ENCODE peak calls at places on chromosome X, in four cellular contexts. J is suprapubic skin, C is heart left ventricle, W is ovary. Z is an unnamed sample.

GRCh38 chrX:97685753-97686152 is 802.0 kb downstream of the RPA4 start:
- DNase-seq in J (no peak), C (no peak), W (no peak), Z (peak)

GRCh38 chrX:38192007-38192625 is 28.6 kb downstream of the SRPX start:
- DNase-seq in J (no peak), C (no peak), W (no peak), Z (peak)

GRCh38 chrX:151801980-151802379 is 67.4 kb downstream of the CNGA2 start:
- DNase-seq in J (no peak), C (no peak), W (no peak), Z (no peak)

GRCh38 chrX:19121898-19122640 is at the start of gene ADGRG2:
- DNase-seq in J (no peak), C (peak), W (peak), Z (no peak)

GRCh38 chrX:150225756-150226155 is 137.4 kb upstream of the MAMLD1 start:
- DNase-seq in J (no peak), C (no peak), W (no peak), Z (no peak)

GRCh38 chrX:103685396-103685795 is 1.1 kb downstream of the MORF4L2 start:
- DNase-seq in J (no peak), C (no peak), W (no peak), Z (peak)

GRCh38 chrX:50470103-50471031 is at the start of gene DGKK:
- DNase-seq in J (no peak), C (no peak), W (no peak), Z (no peak)

GRCh38 chrX:11146411-11146810 is 35.3 kb downstream of the HCCS start:
- DNase-seq in J (no peak), C (no peak), W (no peak), Z (no peak)

GRCh38 chrX:65537229-65537628 is 2.6 kb upstream of the LAS1L start:
- DNase-seq in J (no peak), C (no peak), W (no peak), Z (no peak)

GRCh38 chrX:44897539-44897938 is 24.6 kb downstream of the KDM6A start:
- DNase-seq in J (no peak), C (no peak), W (no peak), Z (no peak)

GRCh38 chrX:133959972-133960371 is 25.4 kb downstream of the GPC3 start:
- DNase-seq in J (no peak), C (no peak), W (no peak), Z (no peak)

GRCh38 chrX:43953218-43953617 is 20.0 kb downstream of the NDP start:
- DNase-seq in J (no peak), C (no peak), W (no peak), Z (no peak)

GRCh38 chrX:118626346-118626745 is 101.1 kb upstream of the IL13RA1 start:
- DNase-seq in J (no peak), C (no peak), W (no peak), Z (no peak)
- TF ChIP-seq POLR2A in J (no peak), C (no peak), W (no peak), Z (no peak)

GRCh38 chrX:71068052-71068918 is at the start of gene SNX12:
- DNase-seq in J (peak), C (peak), W (peak), Z (peak)
- TF ChIP-seq POLR2A in J (no peak), C (peak), W (peak), Z (peak)

GRCh38 chrX:108199691-108200090 is 108.1 kb downstream of the ATG4A start:
- DNase-seq in J (no peak), C (no peak), W (no peak), Z (peak)
- TF ChIP-seq POLR2A in J (no peak), C (no peak), W (no peak), Z (no peak)

DNA sequence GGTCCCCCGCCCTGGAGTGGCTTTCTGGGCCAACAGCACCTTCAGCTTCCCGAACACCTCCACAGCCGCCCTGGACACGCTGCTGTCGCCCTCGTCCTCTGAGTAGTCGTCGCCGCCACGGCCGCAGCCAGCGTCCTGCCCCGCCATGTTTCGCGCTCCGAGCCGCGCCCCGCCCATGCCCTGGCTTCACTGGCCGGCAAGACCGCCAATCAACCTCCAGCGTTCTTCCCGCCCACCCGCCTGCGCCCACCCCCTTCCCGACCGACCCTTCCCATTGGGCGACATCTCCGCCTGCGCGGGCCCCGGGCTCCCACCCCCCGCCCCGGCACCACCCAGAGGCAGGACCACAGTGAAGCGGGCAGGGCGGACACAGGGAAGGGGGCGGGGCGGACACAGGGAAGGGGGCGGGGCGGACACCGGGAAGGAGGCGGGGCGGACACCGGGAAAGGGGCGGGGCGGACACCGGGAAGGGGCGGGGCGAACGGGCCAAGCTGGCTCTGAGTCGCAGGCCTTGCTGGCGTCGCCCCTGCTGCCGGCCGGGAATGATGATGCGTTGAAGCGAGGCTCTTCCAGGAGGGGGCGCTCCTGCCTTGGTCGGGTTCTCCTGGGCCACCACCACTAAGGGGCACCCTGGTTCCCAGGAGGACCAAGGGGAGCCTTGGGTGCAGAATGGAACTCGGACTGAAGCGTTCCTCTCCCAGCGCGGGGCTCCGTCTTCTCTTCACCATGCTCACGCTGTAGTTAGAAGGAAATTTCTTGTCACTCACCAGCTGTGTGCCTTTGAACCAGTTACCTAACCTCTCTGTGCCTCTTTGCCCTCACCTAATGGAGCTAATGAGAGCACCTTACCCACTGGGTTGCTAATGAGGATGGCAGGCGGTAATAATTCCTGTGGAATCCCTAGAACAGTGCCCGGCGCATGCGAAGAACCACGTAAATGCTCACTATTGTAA is at the start of gene HAUS7:
- DNase-seq in J (peak), C (peak), W (peak), Z (peak)
- TF ChIP-seq POLR2A in J (no peak), C (peak), W (peak), Z (peak)

DNA sequence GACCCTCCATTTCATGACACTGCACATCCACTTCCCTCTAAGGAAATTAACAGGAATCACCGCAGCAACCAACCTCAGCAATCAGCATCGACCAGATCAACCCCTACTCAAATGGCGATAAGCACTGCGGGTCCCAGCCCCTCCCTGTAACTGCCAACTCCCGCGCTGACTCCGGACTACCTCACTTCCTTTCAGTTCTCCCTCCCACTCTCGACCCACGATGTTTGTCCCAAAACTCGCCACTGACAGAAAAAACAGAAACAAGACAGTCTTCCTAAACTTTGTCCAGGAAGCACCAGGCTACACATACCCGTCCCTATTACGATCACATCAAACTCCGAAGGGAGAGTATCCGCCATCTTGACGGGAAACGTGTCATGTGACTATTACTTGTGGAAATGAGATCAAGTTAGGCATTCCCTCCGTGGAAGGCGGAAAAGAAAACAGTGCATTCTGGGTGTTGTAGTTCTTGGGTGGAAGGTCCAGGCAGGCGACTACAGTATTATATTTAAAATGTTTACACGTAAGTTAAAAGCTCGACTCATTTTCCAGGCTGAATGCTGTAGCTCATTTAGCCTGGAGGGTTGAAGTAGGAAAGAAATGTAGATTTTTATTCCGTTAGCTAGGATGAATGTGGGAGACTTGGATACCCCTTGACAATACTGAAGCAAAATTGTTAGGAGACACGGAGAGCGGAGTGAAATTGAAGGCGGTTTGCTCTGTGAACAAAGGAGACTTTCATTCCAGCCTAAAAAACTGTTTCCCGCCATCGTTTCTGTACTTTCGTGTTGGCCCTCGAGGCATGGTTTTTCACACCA is at the start of gene CHM:
- DNase-seq in J (peak), C (peak), W (peak), Z (no peak)
- TF ChIP-seq POLR2A in J (no peak), C (peak), W (peak), Z (peak)

GRCh38 chrX:129700536-129700935 is 38.2 kb upstream of the XPNPEP2 start:
- DNase-seq in J (no peak), C (no peak), W (no peak), Z (no peak)
- TF ChIP-seq POLR2A in J (no peak), C (no peak), W (no peak), Z (no peak)

DNA sequence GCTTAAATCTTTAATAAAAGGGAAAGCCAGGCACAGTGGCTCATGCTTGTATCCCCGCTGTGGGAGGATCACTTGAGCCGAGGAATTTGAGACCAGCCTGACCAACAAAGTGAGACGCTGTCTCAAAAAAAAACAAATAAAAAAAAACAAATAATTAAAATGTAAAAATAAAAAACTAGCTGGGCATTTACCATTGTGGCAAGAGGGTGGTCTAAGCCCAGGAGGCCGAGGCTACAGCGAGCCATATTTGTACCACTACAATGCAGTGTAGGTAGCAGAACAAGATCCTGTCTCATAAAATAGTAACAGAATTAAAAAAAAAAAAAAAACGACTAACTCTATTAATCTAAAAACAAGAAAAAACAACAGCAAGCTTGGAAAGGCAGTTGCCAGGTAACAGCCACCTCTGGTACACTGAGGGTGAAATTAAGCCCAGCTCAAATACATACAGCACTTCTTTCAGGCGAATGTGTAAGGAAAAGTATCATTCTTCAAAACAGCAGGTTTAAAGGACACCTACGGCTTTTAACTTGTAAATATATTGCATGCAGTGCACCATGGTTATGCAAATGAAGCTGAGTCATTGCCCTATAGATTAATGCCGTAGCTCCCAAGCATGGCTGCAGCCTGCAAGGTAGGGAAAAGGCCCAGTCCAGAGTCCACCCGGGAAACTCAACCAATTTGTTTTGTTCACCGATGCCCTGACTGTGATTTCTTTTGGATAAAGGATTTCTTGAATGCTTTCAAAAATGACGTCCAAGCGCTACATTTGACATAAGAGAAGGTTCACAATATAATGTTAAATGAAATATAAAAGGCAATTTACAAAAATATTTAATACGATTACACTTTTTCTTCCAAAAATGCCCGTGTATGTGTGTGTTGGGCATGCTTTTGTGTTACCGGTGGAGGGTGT is 14.5 kb upstream of the TXLNG start:
- DNase-seq in J (no peak), C (no peak), W (no peak), Z (peak)
- TF ChIP-seq POLR2A in J (no peak), C (no peak), W (no peak), Z (peak)

Z was measured in erythroblast.